ENCODE peak calls at places on chromosome 16, in seven cellular contexts. J is T-helper 2 cell; V is lower lobe of right lung; F is spleen; U is amygdala; N is cardiac muscle cell; Z is activated CD8-positive, alpha-beta memory T cell treated with anti-CD3 and anti-CD28 coated beads for 48 hours. H is an unnamed sample.

GRCh38 chr16:84058211-84058610 is 15.6 kb upstream of the SLC38A8 start:
- DNase-seq in U (no peak), F (peak), N (no peak), Z (no peak), V (no peak), J (no peak), H (no peak)

GRCh38 chr16:1612320-1613111 is at the start of gene CRAMP1:
- DNase-seq in Z (no peak), N (peak), F (no peak), U (no peak), V (no peak), J (peak), H (peak)

GRCh38 chr16:79629003-79629402 is 28.5 kb upstream of the MAF start:
- DNase-seq in F (no peak), N (no peak), J (no peak), U (no peak), V (no peak), Z (no peak), H (no peak)

GRCh38 chr16:69861276-69862030 is 89.7 kb upstream of the CLEC18A start:
- DNase-seq in N (peak), J (no peak), V (no peak), F (no peak), Z (no peak), U (no peak), H (no peak)

GRCh38 chr16:54320895-54321294 is 34.3 kb upstream of the IRX3 start:
- DNase-seq in N (no peak), J (no peak), V (no peak), U (no peak), Z (no peak), F (no peak), H (no peak)

GRCh38 chr16:85523602-85524364 is 89.3 kb upstream of the GSE1 start:
- DNase-seq in N (peak), Z (no peak), J (no peak), U (no peak), V (peak), F (no peak), H (no peak)

GRCh38 chr16:48445782-48446533 is 60.7 kb upstream of the SIAH1 start:
- DNase-seq in Z (no peak), F (no peak), V (no peak), U (no peak), N (no peak), J (no peak), H (no peak)

GRCh38 chr16:65739518-65739917 is 617.7 kb upstream of the CDH11 start:
- DNase-seq in J (no peak), F (no peak), Z (no peak), U (no peak), N (no peak), V (no peak), H (no peak)

GRCh38 chr16:75351183-75351582 is 82.1 kb downstream of the CFDP1 start:
- DNase-seq in N (peak), Z (no peak), J (no peak), V (no peak), U (no peak), F (no peak), H (peak)

GRCh38 chr16:49834496-49835009 is 21.4 kb downstream of the ZNF423 start:
- DNase-seq in V (peak), N (peak), F (no peak), J (no peak), U (peak), Z (no peak), H (no peak)

GRCh38 chr16:58464916-58465731 is 34.8 kb upstream of the NDRG4 start:
- DNase-seq in N (no peak), F (peak), Z (no peak), J (no peak), U (no peak), V (no peak), H (no peak)

GRCh38 chr16:68590201-68590994 is 51.3 kb downstream of the ZFP90 start:
- DNase-seq in N (peak), F (peak), J (peak), U (peak), V (peak), Z (peak), H (peak)

GRCh38 chr16:31130336-31130812 is 5.2 kb downstream of the PRSS8 start:
- DNase-seq in J (no peak), U (no peak), Z (no peak), V (peak), F (peak), N (no peak), H (no peak)

GRCh38 chr16:1500465-1501150 is 7.4 kb downstream of the TELO2 start:
- DNase-seq in U (no peak), N (no peak), J (no peak), V (peak), Z (no peak), F (peak), H (no peak)

GRCh38 chr16:22353188-22353919 is 21.1 kb downstream of the CDR2 start:
- DNase-seq in V (no peak), F (no peak), N (peak), J (peak), Z (no peak), U (no peak), H (peak)

GRCh38 chr16:65600046-65600445 is 478.2 kb upstream of the CDH11 start:
- DNase-seq in Z (no peak), U (no peak), J (no peak), V (no peak), F (no peak), N (no peak), H (no peak)

GRCh38 chr16:65845466-65846209 is 520.9 kb upstream of the CDH5 start:
- DNase-seq in Z (no peak), V (no peak), F (no peak), J (no peak), U (no peak), N (peak), H (peak)

GRCh38 chr16:51968756-51969155 is 578.2 kb downstream of the TOX3 start:
- DNase-seq in F (no peak), U (no peak), Z (no peak), V (no peak), J (no peak), N (no peak), H (no peak)

GRCh38 chr16:67538666-67539101 is 10.1 kb downstream of the RIPOR1 start:
- DNase-seq in N (peak), J (no peak), F (no peak), U (no peak), V (no peak), Z (no peak), H (no peak)

GRCh38 chr16:68082596-68083238 is 2.5 kb upstream of the NFATC3 start:
- DNase-seq in U (no peak), N (no peak), J (no peak), V (no peak), F (no peak), Z (no peak), H (no peak)

GRCh38 chr16:74578838-74579237 is 28.1 kb downstream of the GLG1 start:
- DNase-seq in F (no peak), N (no peak), Z (no peak), V (no peak), J (no peak), U (no peak), H (no peak)

H was measured in MCF 10A.